ENCODE peak calls at places on chromosomes 11 and 22, in four cellular contexts. H is CD8-positive, alpha-beta T cell; M is left lung; L is heart left ventricle. O is an unnamed sample.

GRCh38 chr11:16946477-16947282 is 67.5 kb downstream of the PLEKHA7 start:
- DNase-seq in H (no peak), M (no peak), L (no peak), O (no peak)

GRCh38 chr11:96017872-96018271 is 94.0 kb upstream of the MTMR2 start:
- DNase-seq in H (no peak), M (no peak), L (no peak), O (no peak)

GRCh38 chr11:27934830-27935145 is 173.2 kb downstream of the KIF18A start:
- DNase-seq in H (no peak), M (no peak), L (no peak), O (peak; percentile 94)

GRCh38 chr22:50694766-50695420 is 22.3 kb downstream of the SHANK3 start:
- DNase-seq in H (no peak), M (peak; percentile 51), L (peak; percentile 17), O (no peak)

GRCh38 chr11:126310229-126310991 is 6.5 kb downstream of the DCPS start:
- DNase-seq in H (peak; percentile 39), M (peak; percentile 86), L (peak; percentile 78), O (peak; percentile 38)

GRCh38 chr11:35352107-35352888 is 67.1 kb downstream of the SLC1A2 start:
- DNase-seq in H (no peak), M (no peak), L (peak; percentile 82), O (no peak)

GRCh38 chr22:50267591-50268390 is 2.4 kb downstream of the MAPK11 start:
- DNase-seq in H (peak; percentile 59), M (no peak), L (peak; percentile 69), O (no peak)

GRCh38 chr22:32672542-32672941 is 129.0 kb upstream of the TIMP3 start:
- DNase-seq in H (no peak), M (no peak), L (no peak), O (no peak)

GRCh38 chr22:19664406-19664805 is 49.9 kb upstream of the SEPTIN5 start:
- DNase-seq in H (no peak), M (no peak), L (no peak), O (no peak)

GRCh38 chr11:13384837-13385417 is 78.1 kb downstream of the BTBD10 start:
- DNase-seq in H (no peak), M (no peak), L (no peak), O (peak; percentile 15)

GRCh38 chr22:28903080-28903479 is 19.7 kb downstream of the ZNRF3 start:
- DNase-seq in H (no peak), M (no peak), L (no peak), O (no peak)

GRCh38 chr11:73087730-73088129 is 54.4 kb downstream of the FCHSD2 start:
- DNase-seq in H (no peak), M (no peak), L (no peak), O (no peak)

GRCh38 chr22:29041408-29041807 is 20.2 kb downstream of the C22orf31 start:
- DNase-seq in H (no peak), M (no peak), L (no peak), O (no peak)

GRCh38 chr11:19679952-19680823 is 32.4 kb upstream of the NAV2 start:
- DNase-seq in H (no peak), M (peak; percentile 84), L (peak; percentile 94), O (peak; percentile 83)
- TF ChIP-seq CTCF in H (no peak), M (peak; percentile 22), L (no peak), O (no peak)

GRCh38 chr22:41237036-41237706 is 3.6 kb downstream of the CHADL start:
- DNase-seq in H (no peak), M (no peak), L (no peak), O (no peak)
- H3K4me3 ChIP-seq in H (peak overlapping the region; percentile 65), M (peak overlapping the region; percentile 38), L (peak overlapping the region; percentile 57), O (peak overlapping the region; percentile 11)

GRCh38 chr11:66290332-66290629 is 1.3 kb upstream of the YIF1A start:
- DNase-seq in H (no peak), M (no peak), L (no peak), O (no peak)

GRCh38 chr11:66287256-66288137 is 1.4 kb downstream of the YIF1A start:
- DNase-seq in H (no peak), M (no peak), L (no peak), O (no peak)

GRCh38 chr11:66289548-66290331 is 797 bp upstream of the YIF1A start:
- DNase-seq in H (peak; percentile 81), M (peak; percentile 90), L (peak; percentile 83), O (no peak)

GRCh38 chr11:66288138-66288865 is 641 bp downstream of the YIF1A start:
- DNase-seq in H (no peak), M (no peak), L (no peak), O (no peak)

DNA sequence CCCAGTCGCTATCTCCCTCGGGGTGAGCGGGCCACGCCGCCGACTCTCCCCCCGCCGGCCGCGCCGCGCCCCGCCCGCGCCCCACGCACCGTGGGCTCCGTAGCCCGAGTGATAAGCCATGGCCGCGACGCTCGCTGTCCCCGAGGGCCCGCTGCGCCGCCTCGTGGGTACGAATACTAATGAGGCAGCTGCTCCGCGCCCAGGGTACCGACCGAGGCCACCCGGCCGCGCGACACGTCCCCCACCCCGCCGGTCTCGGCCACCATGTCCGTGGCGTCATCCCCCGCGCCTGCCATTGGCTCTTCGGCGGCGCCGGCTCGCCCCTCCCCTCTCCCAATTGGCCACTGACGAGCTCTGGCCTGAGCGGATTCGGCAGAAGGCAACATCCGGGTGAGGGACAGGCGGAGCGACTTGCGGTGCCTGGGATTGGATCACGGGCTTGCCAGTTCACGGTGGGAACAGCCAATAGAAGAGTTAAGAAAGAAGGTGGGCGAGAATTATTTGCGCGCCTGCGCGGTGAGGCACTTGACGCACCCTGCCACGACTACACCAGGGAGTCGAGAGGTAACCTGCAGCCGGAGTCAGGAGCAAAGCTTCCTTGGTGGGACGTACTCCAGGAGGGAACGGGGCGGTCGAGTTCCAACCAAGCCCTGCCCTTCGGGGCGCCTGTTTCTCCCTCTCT is at the start of gene YIF1A:
- DNase-seq in H (peak; percentile 99), M (peak; percentile 98), L (peak; percentile 100), O (peak; percentile 99)
- TF ChIP-seq CTCF in H (no peak), M (no peak), L (peak; percentile 27), O (no peak)

GRCh38 chr22:17629646-17630045 is 1.1 kb upstream of the ATP6V1E1 start:
- DNase-seq in H (no peak), M (no peak), L (no peak), O (no peak)

GRCh38 chr22:17631076-17631565 is 2.6 kb upstream of the ATP6V1E1 start:
- DNase-seq in H (no peak), M (no peak), L (no peak), O (no peak)

GRCh38 chr22:17627961-17628303 is 617 bp downstream of the ATP6V1E1 start:
- DNase-seq in H (no peak), M (no peak), L (no peak), O (no peak)

GRCh38 chr22:17628304-17629166 is at the start of gene ATP6V1E1:
- DNase-seq in H (peak; percentile 96), M (peak; percentile 92), L (peak; percentile 97), O (peak; percentile 87)

GRCh38 chr22:17629167-17629489 is 579 bp upstream of the ATP6V1E1 start:
- DNase-seq in H (no peak), M (no peak), L (no peak), O (no peak)
- H3K4me3 ChIP-seq in H (peak overlapping the region; percentile 84), M (peak overlapping the region; percentile 94), L (peak overlapping the region; percentile 94), O (peak overlapping the region; percentile 100)

GRCh38 chr11:47083913-47084312 is 92.8 kb downstream of the ARFGAP2 start:
- DNase-seq in H (no peak), M (no peak), L (no peak), O (peak; percentile 40)

GRCh38 chr11:47078751-47079524 is 97.7 kb downstream of the ARFGAP2 start:
- DNase-seq in H (no peak), M (no peak), L (no peak), O (no peak)
- TF ChIP-seq CTCF in H (no peak), M (no peak), L (no peak), O (no peak)

O was measured in HFF-Myc.